ENCODE peak calls at places on chromosomes 3 and 15, in eight cellular contexts. W is fibroblast of lung, K is brain microvascular endothelial cell, C is mammary epithelial cell, N is Caco-2, P is bronchial epithelial cell, I is IMR-90, H is HL-60. X is an unnamed sample.

GRCh38 chr3:131582438-131582837 is 79.7 kb upstream of the MRPL3 start:
- DNase-seq in W (no peak), K (no peak), C (no peak), N (no peak), P (no peak), I (no peak), H (no peak), X (no peak)

GRCh38 chr15:72227720-72228119 is 3.3 kb downstream of the PKM start:
- DNase-seq in W (peak), K (no peak), C (no peak), N (no peak), P (peak), I (no peak), H (peak), X (no peak)

GRCh38 chr3:58963928-58964497 is 85.8 kb downstream of the CFAP20DC start:
- DNase-seq in W (peak), K (no peak), C (no peak), N (no peak), P (no peak), I (peak), H (no peak), X (no peak)

GRCh38 chr3:187252311-187252710 is 39.2 kb downstream of the MASP1 start:
- DNase-seq in W (no peak), K (no peak), C (peak), N (no peak), P (no peak), I (peak), H (no peak), X (no peak)

GRCh38 chr3:193768069-193768391 is 175.0 kb downstream of the OPA1 start:
- DNase-seq in W (peak), K (peak), C (peak), N (no peak), P (peak), I (peak), H (no peak), X (peak)

GRCh38 chr3:195187609-195188529 is 83.1 kb downstream of the XXYLT1 start:
- DNase-seq in W (peak), K (no peak), C (peak), N (no peak), P (peak), I (peak), H (no peak), X (peak)

GRCh38 chr15:77187751-77188464 is 117.0 kb upstream of the TSPAN3 start:
- DNase-seq in W (peak), K (peak), C (peak), N (no peak), P (peak), I (peak), H (peak), X (peak)

GRCh38 chr15:70559223-70559823 is 204.0 kb downstream of the UACA start:
- DNase-seq in W (peak), K (peak), C (no peak), N (no peak), P (peak), I (peak), H (peak), X (peak)

GRCh38 chr3:42503957-42504333 is 1.5 kb downstream of the VIPR1 start:
- DNase-seq in W (no peak), K (no peak), C (no peak), N (no peak), P (no peak), I (no peak), H (no peak), X (no peak)

GRCh38 chr3:41769106-41769505 is 192.8 kb downstream of the ULK4 start:
- DNase-seq in W (no peak), K (no peak), C (no peak), N (no peak), P (no peak), I (no peak), H (no peak), X (no peak)

GRCh38 chr3:16908408-16908807 is 23.7 kb downstream of the PLCL2 start:
- DNase-seq in W (no peak), K (no peak), C (no peak), N (no peak), P (no peak), I (no peak), H (no peak), X (no peak)

GRCh38 chr15:67836477-67836876 is 3.4 kb downstream of the RNU6-1 start:
- DNase-seq in W (peak), K (no peak), C (no peak), N (peak), P (peak), I (peak), H (no peak), X (peak)

GRCh38 chr3:11288021-11288491 is 15.9 kb downstream of the ATG7 start:
- DNase-seq in W (no peak), K (no peak), C (peak), N (no peak), P (peak), I (peak), H (no peak), X (peak)

GRCh38 chr3:101848326-101848725 is 988 bp upstream of the NFKBIZ start:
- DNase-seq in W (no peak), K (no peak), C (no peak), N (peak), P (no peak), I (no peak), H (no peak), X (no peak)

GRCh38 chr3:160130950-160131349 is 94.3 kb upstream of the C3orf80 start:
- DNase-seq in W (peak), K (peak), C (no peak), N (no peak), P (peak), I (peak), H (no peak), X (peak)

GRCh38 chr3:102536479-102536878 is 101.7 kb downstream of the ZPLD1 start:
- DNase-seq in W (peak), K (peak), C (peak), N (peak), P (peak), I (peak), H (peak), X (peak)

GRCh38 chr15:69140306-69140705 is 20.1 kb upstream of the GLCE start:
- DNase-seq in W (no peak), K (no peak), C (peak), N (no peak), P (no peak), I (no peak), H (no peak), X (no peak)

GRCh38 chr15:58546635-58547627 is 115.1 kb downstream of the LIPC start:
- DNase-seq in W (peak), K (peak), C (peak), N (peak), P (peak), I (peak), H (no peak), X (peak)

GRCh38 chr3:39474126-39474515 is 6.6 kb downstream of the MOBP start:
- DNase-seq in W (no peak), K (no peak), C (no peak), N (no peak), P (no peak), I (no peak), H (no peak), X (no peak)

GRCh38 chr15:70835415-70835814 is 18.5 kb downstream of the LARP6 start:
- DNase-seq in W (no peak), K (no peak), C (no peak), N (no peak), P (no peak), I (no peak), H (no peak), X (no peak)

GRCh38 chr3:188148318-188148717 is 5.6 kb upstream of the LPP start:
- DNase-seq in W (no peak), K (no peak), C (no peak), N (no peak), P (no peak), I (no peak), H (no peak), X (no peak)

GRCh38 chr3:159800434-159801121 is 188.1 kb upstream of the IL12A start:
- DNase-seq in W (no peak), K (no peak), C (no peak), N (no peak), P (no peak), I (no peak), H (no peak), X (no peak)

GRCh38 chr15:51649659-51650521 is 27.3 kb upstream of the DMXL2 start:
- DNase-seq in W (peak), K (peak), C (peak), N (peak), P (peak), I (peak), H (peak), X (peak)

GRCh38 chr3:139601191-139601961 is 61.8 kb upstream of the RBP1 start:
- DNase-seq in W (peak), K (no peak), C (peak), N (no peak), P (peak), I (no peak), H (no peak), X (no peak)

GRCh38 chr3:197298858-197299854 is 744 bp upstream of the DLG1 start:
- DNase-seq in W (no peak), K (no peak), C (peak), N (peak), P (peak), I (no peak), H (no peak), X (peak)

GRCh38 chr3:119401502-119402440 is 61.6 kb downstream of the TMEM39A start:
- DNase-seq in W (no peak), K (no peak), C (no peak), N (no peak), P (no peak), I (no peak), H (no peak), X (no peak)

GRCh38 chr3:156218353-156218744 is 98.0 kb downstream of the KCNAB1 start:
- DNase-seq in W (no peak), K (peak), C (peak), N (no peak), P (peak), I (peak), H (no peak), X (peak)

DNA sequence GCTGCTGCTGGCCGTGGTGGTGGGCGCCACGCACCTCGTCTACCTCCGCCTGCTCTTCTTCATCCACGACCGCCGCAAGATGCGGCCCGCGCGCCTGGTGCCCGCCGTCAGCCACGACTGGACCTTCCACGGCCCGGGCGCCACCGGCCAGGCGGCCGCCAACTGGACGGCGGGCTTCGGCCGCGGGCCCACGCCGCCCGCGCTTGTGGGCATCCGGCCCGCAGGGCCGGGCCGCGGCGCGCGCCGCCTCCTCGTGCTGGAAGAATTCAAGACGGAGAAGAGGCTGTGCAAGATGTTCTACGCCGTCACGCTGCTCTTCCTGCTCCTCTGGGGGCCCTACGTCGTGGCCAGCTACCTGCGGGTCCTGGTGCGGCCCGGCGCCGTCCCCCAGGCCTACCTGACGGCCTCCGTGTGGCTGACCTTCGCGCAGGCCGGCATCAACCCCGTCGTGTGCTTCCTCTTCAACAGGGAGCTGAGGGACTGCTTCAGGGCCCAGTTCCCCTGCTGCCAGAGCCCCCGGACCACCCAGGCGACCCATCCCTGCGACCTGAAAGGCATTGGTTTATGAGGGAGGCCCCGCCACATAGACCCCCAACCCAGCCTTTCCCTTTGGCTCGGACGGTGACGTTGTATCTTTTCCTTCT is 1.1 kb downstream of the GPR27 start:
- DNase-seq in W (no peak), K (no peak), C (no peak), N (no peak), P (no peak), I (no peak), H (peak), X (no peak)
- H3K4me3 ChIP-seq in W (no peak), K (no peak), C (peak), N (no peak), P (no peak), I (no peak), H (peak), X (no peak)

DNA sequence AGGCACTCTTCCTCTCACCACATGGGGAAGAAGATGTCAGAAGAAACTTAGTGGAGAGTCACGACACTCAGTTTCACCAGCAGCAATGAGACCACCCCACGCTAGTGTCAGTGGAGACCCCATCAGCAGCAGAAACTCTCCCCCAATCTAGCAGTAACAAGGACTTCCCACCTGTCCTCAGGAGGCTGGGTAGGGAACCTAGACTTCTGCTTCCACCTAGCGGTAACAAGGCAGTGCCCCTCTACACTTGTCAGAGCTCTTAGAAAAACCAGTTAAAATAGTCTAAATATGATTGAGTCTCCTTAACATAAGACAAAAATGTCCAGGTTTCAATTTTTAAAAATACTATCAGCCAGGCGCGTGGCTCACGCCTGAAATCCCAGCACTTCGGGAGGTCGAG is 57.3 kb downstream of the TRAT1 start:
- DNase-seq in W (no peak), K (no peak), C (no peak), N (peak), P (no peak), I (no peak), H (no peak), X (no peak)
- TF ChIP-seq CTCF in W (no peak), K (no peak), C (peak), N (peak), P (no peak), I (no peak), H (no peak), X (no peak)

GRCh38 chr3:53191836-53192480 is 30.9 kb downstream of the PRKCD start:
- DNase-seq in W (no peak), K (no peak), C (no peak), N (no peak), P (no peak), I (no peak), H (no peak), X (no peak)

GRCh38 chr3:53189276-53189675 is 28.3 kb downstream of the PRKCD start:
- DNase-seq in W (no peak), K (no peak), C (no peak), N (no peak), P (no peak), I (no peak), H (no peak), X (no peak)

GRCh38 chr3:53188720-53189119 is 27.7 kb downstream of the PRKCD start:
- DNase-seq in W (no peak), K (no peak), C (no peak), N (no peak), P (no peak), I (no peak), H (no peak), X (no peak)

GRCh38 chr3:53192608-53193007 is 31.6 kb downstream of the PRKCD start:
- DNase-seq in W (no peak), K (no peak), C (no peak), N (no peak), P (peak), I (no peak), H (no peak), X (no peak)

GRCh38 chr3:53190659-53191058 is 29.6 kb downstream of the PRKCD start:
- DNase-seq in W (no peak), K (no peak), C (no peak), N (no peak), P (no peak), I (no peak), H (peak), X (no peak)
- H3K4me3 ChIP-seq in W (no peak), K (no peak), C (no peak), N (no peak), P (no peak), I (no peak), H (no peak), X (no peak)

GRCh38 chr3:65687741-65688140 is 351.0 kb downstream of the MAGI1 start:
- DNase-seq in W (no peak), K (no peak), C (no peak), N (no peak), P (no peak), I (no peak), H (no peak), X (no peak)

GRCh38 chr3:65685621-65686020 is 353.1 kb downstream of the MAGI1 start:
- DNase-seq in W (peak), K (peak), C (no peak), N (no peak), P (no peak), I (peak), H (no peak), X (peak)

DNA sequence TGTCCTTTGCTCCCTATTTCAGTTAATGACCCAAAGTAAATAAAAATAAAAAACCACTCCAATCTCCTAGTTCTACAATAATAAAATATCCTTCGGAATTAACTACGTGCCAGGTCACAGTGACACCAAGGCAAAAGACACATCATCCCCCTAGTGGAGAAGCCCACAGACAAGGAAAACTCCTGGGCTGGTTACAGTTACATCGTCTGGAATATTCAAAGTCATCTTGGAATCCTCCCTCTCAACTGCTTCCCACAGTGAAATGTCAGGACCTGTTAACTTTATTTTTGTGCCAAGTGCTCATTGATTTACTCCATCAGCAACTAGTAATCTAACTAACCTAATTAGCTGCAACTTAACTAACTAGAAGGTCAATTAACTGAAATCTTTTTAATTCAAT is 349.3 kb downstream of the MAGI1 start:
- DNase-seq in W (no peak), K (no peak), C (no peak), N (no peak), P (no peak), I (no peak), H (no peak), X (no peak)
- TF ChIP-seq CTCF in W (no peak), K (peak), C (no peak), N (no peak), P (no peak), I (no peak), H (no peak), X (peak)

GRCh38 chr3:134482622-134483021 is 3.2 kb downstream of the ANAPC13 start:
- DNase-seq in W (no peak), K (no peak), C (no peak), N (no peak), P (no peak), I (no peak), H (no peak), X (no peak)
- H3K4me3 ChIP-seq in W (no peak), K (no peak), C (no peak), N (no peak), P (no peak), I (no peak), H (no peak), X (no peak)

GRCh38 chr3:66831931-66832330 is 166.2 kb upstream of the KBTBD8 start:
- DNase-seq in W (no peak), K (no peak), C (no peak), N (no peak), P (no peak), I (no peak), H (no peak), X (no peak)

GRCh38 chr3:66836363-66837152 is 161.5 kb upstream of the KBTBD8 start:
- DNase-seq in W (peak), K (no peak), C (no peak), N (no peak), P (peak), I (peak), H (no peak), X (peak)
- TF ChIP-seq CTCF in W (peak), K (no peak), C (no peak), N (peak), P (no peak), I (peak), H (no peak), X (peak)

DNA sequence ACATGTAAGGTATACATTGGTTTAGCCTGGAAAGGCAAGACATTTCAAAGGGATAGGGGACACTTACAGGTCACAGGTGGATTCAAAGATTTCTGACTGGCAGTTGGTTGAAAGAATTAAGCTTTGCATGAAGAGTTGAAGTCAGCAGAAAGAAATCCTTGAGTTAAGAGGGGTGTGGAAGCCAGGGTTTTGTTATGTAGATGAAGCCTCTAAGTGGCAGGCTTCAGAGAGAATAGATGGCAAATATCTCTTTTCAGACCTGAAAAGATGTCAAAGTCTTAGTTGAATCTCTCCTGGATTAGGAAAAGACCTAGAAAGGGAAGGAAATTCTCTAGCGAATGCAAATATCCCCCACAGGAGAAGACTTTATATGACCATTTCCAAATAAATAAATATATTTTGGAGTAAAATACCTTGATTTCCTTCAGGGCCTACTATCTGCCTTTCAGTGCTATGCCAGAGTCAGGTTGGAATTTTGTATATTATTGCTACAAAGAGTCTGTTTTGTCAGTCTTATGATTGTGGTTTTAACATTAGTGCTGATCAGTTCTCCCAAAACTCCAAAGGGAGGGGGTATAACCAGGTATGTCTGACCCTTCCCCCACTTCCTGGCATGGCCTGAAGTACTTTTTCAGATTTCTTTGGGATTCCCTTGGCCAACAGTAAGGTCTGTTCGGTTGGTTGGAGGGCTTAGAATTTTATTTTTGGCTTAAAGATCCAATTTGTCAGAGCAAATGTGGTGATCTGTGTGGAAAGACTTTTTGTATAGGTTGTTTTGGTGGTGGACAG is 286.4 kb downstream of the LRTM1 start:
- DNase-seq in W (no peak), K (no peak), C (no peak), N (no peak), P (no peak), I (no peak), H (no peak), X (no peak)
- H3K4me3 ChIP-seq in W (no peak), K (no peak), C (no peak), N (no peak), P (no peak), I (no peak), H (no peak), X (no peak)

GRCh38 chr15:80466543-80466942 is 62.4 kb downstream of the ARNT2 start:
- DNase-seq in W (no peak), K (no peak), C (no peak), N (no peak), P (no peak), I (no peak), H (no peak), X (no peak)

GRCh38 chr15:80468776-80469175 is 64.6 kb downstream of the ARNT2 start:
- DNase-seq in W (no peak), K (no peak), C (no peak), N (no peak), P (no peak), I (no peak), H (no peak), X (no peak)

GRCh38 chr15:80464952-80465645 is 60.9 kb downstream of the ARNT2 start:
- DNase-seq in W (no peak), K (peak), C (no peak), N (peak), P (no peak), I (peak), H (no peak), X (no peak)

GRCh38 chr15:80462836-80463512 is 58.8 kb downstream of the ARNT2 start:
- DNase-seq in W (no peak), K (no peak), C (no peak), N (no peak), P (no peak), I (no peak), H (no peak), X (no peak)

GRCh38 chr15:80467311-80467714 is 63.1 kb downstream of the ARNT2 start:
- DNase-seq in W (no peak), K (no peak), C (no peak), N (no peak), P (no peak), I (no peak), H (no peak), X (no peak)
- TF ChIP-seq CTCF in W (no peak), K (no peak), C (no peak), N (no peak), P (no peak), I (no peak), H (no peak), X (no peak)